ENCODE peak calls at places on chromosome X, in eight cellular contexts. N is activated CD4-positive, alpha-beta T cell treated with anti-CD3 and anti-CD28 coated beads, Interleukin-2, amount 50 U/mL, for 48 hours; F is OCI-LY7; P is AG08396; G is SK-MEL-5; Y is progenitor cell of endocrine pancreas; E is tibial nerve; C is SJSA1. D is an unnamed sample.
A peak's percentile ranks its signal among the peaks of the same experiment; 100 is the strongest.

GRCh38 chrX:46165411-46165810 is 379.8 kb downstream of the ZNF674 start:
- DNase-seq in N (no peak), F (no peak), P (peak; percentile 17), G (no peak), Y (no peak), E (no peak), C (no peak), D (no peak)

GRCh38 chrX:40105791-40106676 is 8.3 kb upstream of the BCOR start:
- DNase-seq in N (peak; percentile 67), F (peak; percentile 74), P (peak; percentile 66), G (peak; percentile 35), Y (peak; percentile 31), E (peak; percentile 51), C (peak; percentile 61), D (peak; percentile 65)

GRCh38 chrX:130330146-130330545 is 9.6 kb upstream of the SLC25A14 start:
- DNase-seq in N (no peak), F (no peak), P (no peak), G (no peak), Y (no peak), E (no peak), C (no peak), D (no peak)

GRCh38 chrX:97158270-97158669 is 274.6 kb downstream of the RPA4 start:
- DNase-seq in N (no peak), F (no peak), P (no peak), G (no peak), Y (no peak), E (no peak), C (no peak), D (no peak)

GRCh38 chrX:70466968-70467367 is 22.3 kb downstream of the DLG3 start:
- DNase-seq in N (no peak), F (no peak), P (no peak), G (no peak), Y (no peak), E (no peak), C (no peak), D (no peak)

GRCh38 chrX:9291666-9292065 is 173.2 kb upstream of the TBL1X start:
- DNase-seq in N (no peak), F (no peak), P (no peak), G (no peak), Y (peak; percentile 26), E (no peak), C (no peak), D (no peak)

GRCh38 chrX:72712094-72712755 is 1.9 kb downstream of the PHKA1 start:
- DNase-seq in N (no peak), F (no peak), P (peak; percentile 5), G (peak; percentile 15), Y (no peak), E (no peak), C (no peak), D (no peak)

GRCh38 chrX:1493317-1493856 is 40.7 kb upstream of the ASMTL start:
- DNase-seq in N (no peak), F (peak; percentile 61), P (no peak), G (no peak), Y (no peak), E (no peak), C (no peak), D (no peak)

GRCh38 chrX:103879339-103879738 is 47.3 kb upstream of the RAB9B start:
- DNase-seq in N (no peak), F (no peak), P (peak; percentile 12), G (no peak), Y (no peak), E (no peak), C (no peak), D (no peak)

GRCh38 chrX:47191331-47191730 is 2.3 kb upstream of the UBA1 start:
- DNase-seq in N (peak; percentile 37), F (peak; percentile 89), P (no peak), G (no peak), Y (no peak), E (no peak), C (no peak), D (peak; percentile 17)

GRCh38 chrX:149707147-149707901 is 4.5 kb upstream of the MAGEA11 start:
- DNase-seq in N (no peak), F (no peak), P (no peak), G (no peak), Y (no peak), E (no peak), C (no peak), D (no peak)

GRCh38 chrX:110992611-110993010 is 103.4 kb upstream of the PAK3 start:
- DNase-seq in N (peak; percentile 3), F (peak; percentile 9), P (peak; percentile 26), G (peak; percentile 41), Y (peak; percentile 12), E (no peak), C (no peak), D (peak; percentile 3)

D was measured in T-helper 2 cell treated with Interferon-gamma antibody and Interleukin-4, amounts not matched to agents 5 μg/mL and 100 μg/mL, for 36 hours.